ENCODE peak calls at places on chromosomes 7 and 10, in eight cellular contexts. B, C, R, P, O, V, D and H are unnamed samples.

GRCh38 chr10:43225787-43226153 is 41.1 kb downstream of the RASGEF1A start:
- DNase-seq in B (no peak), C (no peak), R (no peak), P (no peak), O (peak), V (peak), D (no peak), H (no peak)

GRCh38 chr10:58064714-58065528 is 202.8 kb downstream of the IPMK start:
- DNase-seq in B (peak), C (no peak), R (peak), P (no peak), O (no peak), V (peak), D (no peak), H (peak)

GRCh38 chr7:47291461-47292051 is 290.4 kb downstream of the TNS3 start:
- DNase-seq in B (no peak), C (no peak), R (peak), P (no peak), O (no peak), V (peak), D (no peak), H (peak)

GRCh38 chr7:142519077-142519789 is 230.0 kb upstream of the PRSS1 start:
- DNase-seq in B (no peak), C (no peak), R (no peak), P (no peak), O (no peak), V (no peak), D (no peak), H (no peak)

GRCh38 chr7:7265057-7265456 is 82.7 kb downstream of the C1GALT1 start:
- DNase-seq in B (no peak), C (no peak), R (peak), P (no peak), O (no peak), V (peak), D (no peak), H (no peak)

GRCh38 chr7:77354484-77354883 is 61.7 kb downstream of the GSAP start:
- DNase-seq in B (no peak), C (no peak), R (no peak), P (no peak), O (no peak), V (no peak), D (no peak), H (no peak)

GRCh38 chr7:105014725-105015630 is 973 bp downstream of the KMT2E start:
- DNase-seq in B (peak), C (no peak), R (peak), P (peak), O (peak), V (peak), D (peak), H (peak)

GRCh38 chr7:94338921-94339371 is 55.7 kb upstream of the COL1A2 start:
- DNase-seq in B (no peak), C (no peak), R (peak), P (no peak), O (no peak), V (peak), D (no peak), H (peak)

GRCh38 chr10:26755443-26755903 is 58.0 kb downstream of the PDSS1 start:
- DNase-seq in B (peak), C (no peak), R (peak), P (no peak), O (no peak), V (peak), D (no peak), H (peak)

GRCh38 chr7:152897401-152897800 is 137.8 kb downstream of the ACTR3B start:
- DNase-seq in B (no peak), C (no peak), R (no peak), P (no peak), O (no peak), V (no peak), D (no peak), H (no peak)

GRCh38 chr7:22696672-22697071 is 30.3 kb upstream of the IL6 start:
- DNase-seq in B (no peak), C (no peak), R (peak), P (no peak), O (no peak), V (peak), D (no peak), H (no peak)

GRCh38 chr7:92731327-92732063 is 104.9 kb downstream of the CDK6 start:
- DNase-seq in B (no peak), C (no peak), R (peak), P (no peak), O (no peak), V (peak), D (no peak), H (peak)

GRCh38 chr7:151423226-151423625 is 13.4 kb upstream of the WDR86 start:
- DNase-seq in B (no peak), C (no peak), R (no peak), P (no peak), O (no peak), V (no peak), D (no peak), H (no peak)

GRCh38 chr7:22109761-22110160 is 164.1 kb upstream of the CDCA7L start:
- DNase-seq in B (peak), C (no peak), R (peak), P (peak), O (peak), V (peak), D (no peak), H (no peak)

GRCh38 chr7:41489885-41490284 is 213.0 kb downstream of the INHBA start:
- DNase-seq in B (no peak), C (no peak), R (no peak), P (no peak), O (no peak), V (no peak), D (no peak), H (no peak)

GRCh38 chr7:105218215-105218614 is 170.5 kb downstream of the SRPK2 start:
- DNase-seq in B (no peak), C (no peak), R (peak), P (no peak), O (no peak), V (peak), D (no peak), H (peak)

GRCh38 chr10:43622022-43622421 is 15.8 kb downstream of the ZNF485 start:
- DNase-seq in B (no peak), C (no peak), R (no peak), P (no peak), O (no peak), V (peak), D (no peak), H (no peak)

GRCh38 chr10:43254199-43254730 is 12.6 kb downstream of the RASGEF1A start:
- DNase-seq in B (no peak), C (no peak), R (no peak), P (peak), O (peak), V (no peak), D (no peak), H (no peak)

GRCh38 chr7:130669051-130669700 is 628 bp upstream of the COPG2 start:
- DNase-seq in B (no peak), C (no peak), R (no peak), P (no peak), O (no peak), V (no peak), D (no peak), H (no peak)

GRCh38 chr10:11610151-11610854 is 1.1 kb downstream of the USP6NL start:
- DNase-seq in B (no peak), C (no peak), R (no peak), P (no peak), O (no peak), V (no peak), D (no peak), H (peak)

GRCh38 chr7:115306541-115306940 is 384.6 kb downstream of the MDFIC start:
- DNase-seq in B (no peak), C (no peak), R (no peak), P (no peak), O (no peak), V (no peak), D (no peak), H (no peak)

GRCh38 chr10:11798862-11799735 is 24.1 kb upstream of the PROSER2 start:
- DNase-seq in B (peak), C (no peak), R (no peak), P (no peak), O (no peak), V (peak), D (no peak), H (peak)

GRCh38 chr7:55540226-55540858 is 32.0 kb downstream of the VOPP1 start:
- DNase-seq in B (no peak), C (no peak), R (no peak), P (no peak), O (no peak), V (no peak), D (no peak), H (no peak)

GRCh38 chr7:71454981-71455380 is 323.0 kb downstream of the GALNT17 start:
- DNase-seq in B (no peak), C (no peak), R (no peak), P (no peak), O (no peak), V (no peak), D (no peak), H (no peak)

GRCh38 chr7:154720016-154720415 is 282.9 kb downstream of the PAXIP1 start:
- DNase-seq in B (no peak), C (no peak), R (no peak), P (no peak), O (no peak), V (no peak), D (no peak), H (no peak)

GRCh38 chr10:16049050-16049449 is 188.7 kb upstream of the MINDY3 start:
- DNase-seq in B (no peak), C (no peak), R (no peak), P (no peak), O (no peak), V (no peak), D (no peak), H (peak)

GRCh38 chr10:65611592-65611991 is 1314.2 kb upstream of the LRRTM3 start:
- DNase-seq in B (no peak), C (no peak), R (no peak), P (no peak), O (no peak), V (no peak), D (no peak), H (no peak)

GRCh38 chr10:87767253-87767652 is 50.8 kb downstream of the ATAD1 start:
- DNase-seq in B (no peak), C (no peak), R (peak), P (no peak), O (no peak), V (peak), D (no peak), H (peak)

GRCh38 chr10:6108631-6109443 is 20.0 kb downstream of the RBM17 start:
- DNase-seq in B (peak), C (no peak), R (peak), P (no peak), O (no peak), V (peak), D (no peak), H (peak)

GRCh38 chr10:85580585-85580984 is 786.0 kb downstream of the GRID1 start:
- DNase-seq in B (no peak), C (no peak), R (no peak), P (no peak), O (no peak), V (peak), D (no peak), H (no peak)

GRCh38 chr10:62057359-62057758 is 155.9 kb downstream of the ARID5B start:
- DNase-seq in B (no peak), C (no peak), R (peak), P (no peak), O (no peak), V (no peak), D (no peak), H (no peak)

GRCh38 chr7:27201231-27202017 is 1.5 kb upstream of the HOXA13 start:
- DNase-seq in B (no peak), C (no peak), R (peak), P (no peak), O (no peak), V (no peak), D (no peak), H (no peak)

GRCh38 chr7:134892002-134892693 is 94.2 kb upstream of the AGBL3 start:
- DNase-seq in B (peak), C (no peak), R (peak), P (no peak), O (no peak), V (no peak), D (no peak), H (no peak)

GRCh38 chr10:3119796-3120459 is 52.6 kb downstream of the PFKP start:
- DNase-seq in B (peak), C (no peak), R (peak), P (no peak), O (no peak), V (no peak), D (no peak), H (no peak)

GRCh38 chr10:48322017-48322416 is 15.5 kb downstream of the MAPK8 start:
- DNase-seq in B (no peak), C (no peak), R (peak), P (no peak), O (no peak), V (no peak), D (no peak), H (no peak)

GRCh38 chr7:68789597-68789996 is 808.7 kb upstream of the AUTS2 start:
- DNase-seq in B (no peak), C (no peak), R (no peak), P (no peak), O (no peak), V (no peak), D (no peak), H (no peak)

GRCh38 chr7:65980478-65981250 is 1.3 kb downstream of the GUSB start:
- DNase-seq in B (no peak), C (peak), R (peak), P (peak), O (peak), V (peak), D (no peak), H (peak)

GRCh38 chr10:5563237-5563961 is 38.6 kb downstream of the CALML3 start:
- DNase-seq in B (no peak), C (no peak), R (peak), P (peak), O (no peak), V (peak), D (no peak), H (no peak)